ENCODE peak calls at places on chromosomes 3 and 15, in six cellular contexts. X is breast epithelium, Z is endothelial cell of umbilical vein, I is NCI-H2081, O is A549, H is AG04450. P is an unnamed sample.
A peak's percentile ranks its signal among the peaks of the same experiment; 100 is the strongest.

GRCh38 chr15:90742082-90742481 is 24.9 kb downstream of the BLM start:
- DNase-seq in X (no peak), Z (no peak), I (no peak), O (no peak), H (no peak), P (no peak)

GRCh38 chr3:13707456-13707855 is 158.5 kb downstream of the FBLN2 start:
- DNase-seq in X (no peak), Z (no peak), I (no peak), O (no peak), H (no peak), P (peak; percentile 37)

GRCh38 chr3:126436826-126437717 is 38.6 kb downstream of the ZXDC start:
- DNase-seq in X (no peak), Z (no peak), I (no peak), O (no peak), H (no peak), P (no peak)

GRCh38 chr15:95300958-95301357 is 1029.5 kb upstream of the NR2F2 start:
- DNase-seq in X (no peak), Z (peak; percentile 93), I (no peak), O (no peak), H (no peak), P (no peak)

GRCh38 chr3:60746043-60746638 is 505.1 kb downstream of the FHIT start:
- DNase-seq in X (no peak), Z (no peak), I (no peak), O (no peak), H (no peak), P (no peak)

GRCh38 chr3:126481808-126482502 is 6.3 kb upstream of the ZXDC start:
- DNase-seq in X (no peak), Z (no peak), I (no peak), O (no peak), H (no peak), P (no peak)

GRCh38 chr3:29137601-29138000 is 143.3 kb upstream of the RBMS3 start:
- DNase-seq in X (no peak), Z (no peak), I (no peak), O (no peak), H (no peak), P (no peak)

GRCh38 chr3:114379266-114379665 is 85.4 kb downstream of the TIGIT start:
- DNase-seq in X (no peak), Z (no peak), I (no peak), O (no peak), H (no peak), P (no peak)

GRCh38 chr3:19232566-19232965 is 84.3 kb downstream of the KCNH8 start:
- DNase-seq in X (no peak), Z (no peak), I (no peak), O (no peak), H (no peak), P (no peak)

GRCh38 chr3:122697952-122698625 is 17.4 kb downstream of the PARP14 start:
- DNase-seq in X (no peak), Z (no peak), I (no peak), O (peak; percentile 5), H (no peak), P (no peak)

GRCh38 chr15:60973637-60974415 is 255.3 kb downstream of the RORA start:
- DNase-seq in X (no peak), Z (peak; percentile 69), I (no peak), O (no peak), H (peak; percentile 37), P (no peak)

GRCh38 chr15:32649336-32649735 is 7.8 kb downstream of the SCG5 start:
- DNase-seq in X (no peak), Z (no peak), I (no peak), O (peak; percentile 47), H (no peak), P (no peak)

GRCh38 chr3:81302045-81302444 is 459.4 kb downstream of the GBE1 start:
- DNase-seq in X (no peak), Z (peak; percentile 71), I (peak; percentile 55), O (peak; percentile 58), H (peak; percentile 15), P (no peak)

GRCh38 chr15:66651913-66652642 is 50.0 kb upstream of the SMAD6 start:
- DNase-seq in X (no peak), Z (no peak), I (no peak), O (no peak), H (no peak), P (no peak)

GRCh38 chr3:191388823-191389222 is 58.5 kb upstream of the UTS2B start:
- DNase-seq in X (no peak), Z (no peak), I (no peak), O (no peak), H (no peak), P (no peak)

GRCh38 chr3:171284308-171285075 is 175.7 kb downstream of the TNIK start:
- DNase-seq in X (no peak), Z (peak; percentile 95), I (no peak), O (peak; percentile 56), H (peak; percentile 89), P (peak; percentile 86)

P was measured in ascending aorta.